ENCODE peak calls at places on chromosomes 3 and 15, in five cellular contexts. T is activated CD8-positive, alpha-beta memory T cell treated with anti-CD3 and anti-CD28 coated beads for 24 hours; P is mucosa of descending colon; Y is GM12864; W is NCI-H2107. L is an unnamed sample.

GRCh38 chr15:63945005-63945788 is 101.1 kb downstream of the DAPK2 start:
- DNase-seq in T (peak), P (peak), W (no peak), Y (no peak), L (no peak)

GRCh38 chr3:172782235-172782634 is 31.7 kb downstream of the ECT2 start:
- DNase-seq in T (no peak), Y (no peak), W (no peak), P (no peak), L (no peak)

GRCh38 chr3:55824406-55824805 is 337.3 kb upstream of the WNT5A start:
- DNase-seq in P (no peak), T (no peak), W (no peak), Y (no peak), L (no peak)

GRCh38 chr3:141076821-141077571 is 25.8 kb downstream of the SPSB4 start:
- DNase-seq in P (no peak), W (peak), T (no peak), Y (no peak), L (peak)

GRCh38 chr15:59687831-59688230 is 1.3 kb downstream of the BNIP2 start:
- DNase-seq in T (no peak), W (no peak), P (no peak), Y (peak), L (no peak)

GRCh38 chr3:45496550-45496949 is 98.0 kb upstream of the LIMD1 start:
- DNase-seq in Y (no peak), P (no peak), T (no peak), W (no peak), L (no peak)

GRCh38 chr3:46845860-46846623 is 17.2 kb downstream of the MYL3 start:
- DNase-seq in W (no peak), Y (no peak), P (peak), T (peak), L (no peak)

GRCh38 chr3:31288641-31289100 is 244.1 kb upstream of the STT3B start:
- DNase-seq in Y (no peak), T (no peak), W (no peak), P (no peak), L (no peak)

GRCh38 chr3:155704771-155705559 is 39.9 kb downstream of the PLCH1 start:
- DNase-seq in Y (no peak), T (no peak), P (no peak), W (no peak), L (no peak)

GRCh38 chr3:197376020-197376419 is 77.6 kb upstream of the DLG1 start:
- DNase-seq in Y (no peak), P (no peak), T (no peak), W (no peak), L (no peak)

GRCh38 chr15:40047413-40048154 is 8.6 kb upstream of the SRP14 start:
- DNase-seq in P (peak), Y (peak), T (peak), W (no peak), L (peak)

GRCh38 chr3:53518495-53518981 is 24.1 kb downstream of the CACNA1D start:
- DNase-seq in T (no peak), P (no peak), Y (no peak), W (no peak), L (no peak)

GRCh38 chr3:170033489-170033888 is 4.3 kb upstream of the GPR160 start:
- DNase-seq in P (peak), W (no peak), T (peak), Y (no peak), L (no peak)

GRCh38 chr3:2166552-2166951 is 67.9 kb downstream of the CNTN4 start:
- DNase-seq in P (no peak), W (no peak), T (no peak), Y (no peak), L (no peak)

GRCh38 chr3:23819599-23820360 is 14.0 kb downstream of the UBE2E1 start:
- DNase-seq in Y (no peak), W (no peak), P (no peak), T (no peak), L (no peak)

GRCh38 chr3:186847437-186847836 is 4.9 kb downstream of the ADIPOQ start:
- DNase-seq in T (no peak), Y (no peak), P (no peak), W (no peak), L (no peak)

GRCh38 chr3:14440531-14441239 is 38.3 kb downstream of the SLC6A6 start:
- DNase-seq in W (no peak), P (peak), Y (no peak), T (no peak), L (peak)

GRCh38 chr15:50767332-50767861 is 1.9 kb upstream of the SPPL2A start:
- DNase-seq in Y (no peak), W (no peak), P (no peak), T (peak), L (no peak)

GRCh38 chr15:63983071-63983711 is 63.1 kb downstream of the DAPK2 start:
- DNase-seq in W (no peak), P (peak), T (no peak), Y (no peak), L (no peak)

GRCh38 chr3:196837819-196838420 is 29.8 kb upstream of the SENP5 start:
- DNase-seq in P (no peak), W (peak), Y (peak), T (peak), L (no peak)

GRCh38 chr3:89527736-89528335 is 420.4 kb downstream of the EPHA3 start:
- DNase-seq in W (no peak), T (no peak), P (no peak), Y (no peak), L (no peak)

GRCh38 chr3:42683875-42684593 is 1.3 kb upstream of the KLHL40 start:
- DNase-seq in T (no peak), Y (no peak), P (peak), W (no peak), L (no peak)

GRCh38 chr15:34986326-34987181 is 1.5 kb downstream of the ZNF770 start:
- DNase-seq in W (no peak), P (no peak), Y (no peak), T (no peak), L (no peak)

GRCh38 chr15:39833515-39833981 is 50.9 kb upstream of the FSIP1 start:
- DNase-seq in Y (no peak), P (no peak), W (no peak), T (no peak), L (no peak)

GRCh38 chr3:25592510-25592968 is 72.2 kb downstream of the TOP2B start:
- DNase-seq in P (no peak), T (no peak), W (no peak), Y (no peak), L (no peak)

GRCh38 chr15:90681056-90681455 is 36.1 kb upstream of the BLM start:
- DNase-seq in T (no peak), P (no peak), W (no peak), Y (no peak), L (no peak)

L was measured in DMS79.